ENCODE peak calls at places on chromosomes 5 and 9, in six cellular contexts. B is pancreas, Y is EH, A is neural progenitor cell, T is fibroblast of the conjunctiva, X is NCI-H1694. D is an unnamed sample.

GRCh38 chr9:110769667-110770066 is 101.1 kb downstream of the MUSK start:
- DNase-seq in X (no peak), T (no peak), Y (peak), A (no peak), B (no peak), D (no peak)

GRCh38 chr5:15285901-15286583 is 213.9 kb upstream of the FBXL7 start:
- DNase-seq in A (no peak), T (no peak), B (no peak), Y (peak), X (no peak), D (no peak)

GRCh38 chr5:107544967-107545366 is 125.8 kb downstream of the EFNA5 start:
- DNase-seq in A (no peak), Y (no peak), T (no peak), X (no peak), B (peak), D (no peak)

GRCh38 chr5:113166285-113166684 is 189.7 kb downstream of the DCP2 start:
- DNase-seq in A (no peak), X (no peak), T (no peak), B (no peak), Y (no peak), D (no peak)

GRCh38 chr9:4167040-4167671 is 132.7 kb downstream of the GLIS3 start:
- DNase-seq in B (no peak), T (peak), Y (peak), X (no peak), A (no peak), D (no peak)

GRCh38 chr9:93657331-93658111 is 81.1 kb downstream of the PHF2 start:
- DNase-seq in T (no peak), X (no peak), B (no peak), Y (no peak), A (no peak), D (no peak)

GRCh38 chr9:83474631-83475030 is 63.6 kb downstream of the FRMD3 start:
- DNase-seq in A (no peak), Y (no peak), B (no peak), X (no peak), T (no peak), D (no peak)

GRCh38 chr9:16121593-16121992 is 568.8 kb downstream of the CCDC171 start:
- DNase-seq in B (no peak), Y (peak), A (no peak), X (no peak), T (no peak), D (no peak)

GRCh38 chr9:136244116-136244775 is 1.4 kb downstream of the QSOX2 start:
- DNase-seq in B (no peak), X (no peak), Y (no peak), T (no peak), A (no peak), D (no peak)

GRCh38 chr9:134099123-134099761 is 31.4 kb upstream of the BRD3 start:
- DNase-seq in Y (peak), X (peak), A (peak), B (peak), T (peak), D (no peak)

GRCh38 chr5:79074641-79075040 is 5.1 kb downstream of the BHMT2 start:
- DNase-seq in T (no peak), Y (peak), X (no peak), A (no peak), B (no peak), D (no peak)

GRCh38 chr9:135440620-135441019 is 39.0 kb upstream of the PPP1R26 start:
- DNase-seq in A (no peak), Y (no peak), B (no peak), T (no peak), X (no peak), D (no peak)

GRCh38 chr5:33824516-33825195 is 67.1 kb downstream of the ADAMTS12 start:
- DNase-seq in X (no peak), Y (peak), A (no peak), B (no peak), T (no peak), D (no peak)

GRCh38 chr5:82050955-82051354 is 79.1 kb downstream of the ATG10 start:
- DNase-seq in A (no peak), T (no peak), Y (no peak), B (no peak), X (no peak), D (no peak)

GRCh38 chr9:137786511-137786920 is 91.1 kb upstream of the CACNA1B start:
- DNase-seq in X (no peak), A (no peak), Y (peak), B (no peak), T (no peak), D (peak)

GRCh38 chr5:88606626-88607025 is 276.4 kb downstream of the MEF2C start:
- DNase-seq in A (no peak), Y (no peak), X (no peak), B (no peak), T (no peak), D (no peak)

GRCh38 chr5:170832241-170832640 is 29.6 kb upstream of the RANBP17 start:
- DNase-seq in B (no peak), T (no peak), A (peak), X (no peak), Y (no peak), D (no peak)

GRCh38 chr9:128127568-128127989 is at the start of gene PTGES2:
- DNase-seq in T (peak), X (no peak), Y (peak), A (peak), B (peak), D (peak)

GRCh38 chr9:91428431-91428830 is 4.8 kb upstream of the NFIL3 start:
- DNase-seq in B (no peak), T (no peak), X (no peak), A (no peak), Y (peak), D (no peak)

GRCh38 chr5:150422758-150423157 is 10.0 kb upstream of the CD74 start:
- DNase-seq in X (no peak), T (no peak), Y (no peak), B (no peak), A (no peak), D (no peak)

GRCh38 chr5:171629221-171630005 is 156.2 kb upstream of the SMIM23 start:
- DNase-seq in T (peak), B (no peak), Y (peak), A (no peak), X (peak), D (no peak)

GRCh38 chr5:102866315-102866693 is 111.2 kb downstream of the PAM start:
- DNase-seq in B (no peak), T (no peak), X (no peak), A (no peak), Y (peak), D (no peak)

GRCh38 chr9:89025538-89025937 is 34.3 kb downstream of the S1PR3 start:
- DNase-seq in B (no peak), Y (no peak), A (no peak), T (no peak), X (no peak), D (no peak)

GRCh38 chr9:4678679-4679267 is 596 bp upstream of the CDC37L1 start:
- DNase-seq in T (no peak), Y (peak), B (no peak), X (peak), A (no peak), D (no peak)

GRCh38 chr5:104241051-104241450 is 678.5 kb upstream of the NUDT12 start:
- DNase-seq in T (peak), Y (no peak), B (no peak), A (peak), X (peak), D (no peak)

GRCh38 chr5:75363726-75364495 is 26.9 kb downstream of the HMGCR start:
- DNase-seq in B (peak), Y (no peak), A (no peak), T (no peak), X (peak), D (no peak)

D was measured in substantia nigra.